ENCODE peak calls at places on chromosomes 5 and 9, in six cellular contexts. D, G, L, B, Z and M are unnamed samples.

GRCh38 chr5:73365301-73365853 is 83.2 kb downstream of the FOXD1 start:
- DNase-seq in Z (no peak), D (no peak), G (no peak), L (peak; percentile 96), B (peak; percentile 86), M (no peak)

GRCh38 chr5:150500905-150501304 is 7.0 kb upstream of the NDST1 start:
- DNase-seq in B (no peak), L (no peak), D (no peak), Z (no peak), G (no peak), M (peak; percentile 87)

GRCh38 chr5:84411832-84412605 is 27.3 kb upstream of the EDIL3 start:
- DNase-seq in L (peak; percentile 49), G (no peak), B (no peak), Z (no peak), D (no peak), M (no peak)

GRCh38 chr9:123756484-123757106 is 173.3 kb downstream of the DENND1A start:
- DNase-seq in L (no peak), D (no peak), Z (no peak), B (no peak), G (no peak), M (no peak)

GRCh38 chr9:87872079-87872624 is 10.5 kb upstream of the SPATA31E1 start:
- DNase-seq in Z (no peak), G (no peak), D (no peak), B (no peak), L (peak; percentile 36), M (no peak)

GRCh38 chr9:129857207-129857606 is 21.9 kb downstream of the USP20 start:
- DNase-seq in Z (no peak), G (no peak), D (no peak), L (no peak), B (no peak), M (no peak)

GRCh38 chr9:103798620-103799019 is 295.5 kb upstream of the SMC2 start:
- DNase-seq in B (peak; percentile 1), L (no peak), Z (no peak), G (no peak), D (no peak), M (peak; percentile 2)

GRCh38 chr9:23621924-23622323 is 204.1 kb downstream of the ELAVL2 start:
- DNase-seq in L (no peak), Z (no peak), B (no peak), G (no peak), D (no peak), M (no peak)

GRCh38 chr5:17374157-17374556 is 123.9 kb upstream of the TAF11L2 start:
- DNase-seq in B (no peak), D (no peak), G (no peak), L (peak; percentile 61), Z (no peak), M (no peak)

GRCh38 chr9:110427497-110428104 is 89.9 kb upstream of the TXNDC8 start:
- DNase-seq in G (peak; percentile 29), L (peak; percentile 28), D (peak; percentile 77), B (peak; percentile 52), Z (peak; percentile 29), M (peak; percentile 74)

GRCh38 chr5:96699186-96699820 is 37.1 kb downstream of the CAST start:
- DNase-seq in B (peak; percentile 59), Z (no peak), L (peak; percentile 49), G (no peak), D (peak; percentile 48), M (peak; percentile 54)

GRCh38 chr9:114504341-114505186 is 709 bp downstream of the WHRN start:
- DNase-seq in B (peak; percentile 65), Z (no peak), G (peak; percentile 55), D (peak; percentile 77), L (peak; percentile 19), M (no peak)

GRCh38 chr9:30258079-30258478 is 2126.4 kb upstream of the ACO1 start:
- DNase-seq in Z (no peak), D (no peak), G (no peak), B (no peak), L (no peak), M (no peak)

GRCh38 chr5:116396700-116397099 is 177.9 kb downstream of the SEMA6A start:
- DNase-seq in L (no peak), B (no peak), Z (no peak), G (no peak), D (no peak), M (no peak)

GRCh38 chr5:97009212-97009898 is 73.5 kb downstream of the LNPEP start:
- DNase-seq in B (peak; percentile 29), Z (no peak), L (no peak), D (no peak), G (no peak), M (no peak)

GRCh38 chr5:32810812-32811211 is 99.7 kb downstream of the NPR3 start:
- DNase-seq in D (no peak), L (peak; percentile 68), B (no peak), Z (no peak), G (no peak), M (peak; percentile 68)

GRCh38 chr9:13806731-13807130 is 507.2 kb downstream of the NFIB start:
- DNase-seq in Z (no peak), D (no peak), L (no peak), G (no peak), B (no peak), M (peak; percentile 50)

GRCh38 chr5:104947061-104947460 is 1384.5 kb upstream of the NUDT12 start:
- DNase-seq in G (no peak), B (no peak), Z (no peak), L (no peak), D (no peak), M (no peak)

GRCh38 chr9:38066167-38066906 is 2.7 kb downstream of the SHB start:
- DNase-seq in D (no peak), Z (no peak), B (no peak), L (no peak), G (no peak), M (no peak)

GRCh38 chr9:94173632-94174031 is 85.5 kb upstream of the ZNF169 start:
- DNase-seq in L (no peak), G (no peak), B (no peak), D (no peak), Z (no peak), M (no peak)

GRCh38 chr5:56123531-56124243 is 109.4 kb downstream of the ANKRD55 start:
- DNase-seq in L (peak; percentile 100), B (peak; percentile 100), D (peak; percentile 57), G (peak; percentile 57), Z (peak; percentile 31), M (peak; percentile 85)

GRCh38 chr9:99796231-99796630 is 25.5 kb upstream of the NR4A3 start:
- DNase-seq in L (no peak), B (no peak), G (no peak), D (no peak), Z (no peak), M (no peak)

GRCh38 chr9:78236511-78236950 is 656 bp downstream of the CEP78 start:
- DNase-seq in B (no peak), L (no peak), D (no peak), G (no peak), Z (no peak), M (no peak)

GRCh38 chr5:146751781-146752401 is 126.7 kb downstream of the PPP2R2B start:
- DNase-seq in Z (no peak), G (no peak), B (no peak), D (no peak), L (no peak), M (no peak)

GRCh38 chr5:30804739-30805313 is 388.7 kb upstream of the CDH6 start:
- DNase-seq in B (no peak), L (peak; percentile 62), D (peak; percentile 34), Z (peak; percentile 2), G (no peak), M (no peak)

GRCh38 chr5:88826959-88827585 is 55.9 kb downstream of the MEF2C start:
- DNase-seq in L (peak; percentile 90), D (peak; percentile 32), B (peak; percentile 44), Z (no peak), G (no peak), M (no peak)

GRCh38 chr5:96051401-96051830 is 89.8 kb upstream of the ELL2 start:
- DNase-seq in L (no peak), B (no peak), Z (no peak), D (no peak), G (no peak), M (no peak)

GRCh38 chr9:75953218-75953617 is 62.7 kb downstream of the PCSK5 start:
- DNase-seq in B (peak; percentile 41), G (no peak), L (no peak), D (no peak), Z (no peak), M (peak; percentile 59)

DNA sequence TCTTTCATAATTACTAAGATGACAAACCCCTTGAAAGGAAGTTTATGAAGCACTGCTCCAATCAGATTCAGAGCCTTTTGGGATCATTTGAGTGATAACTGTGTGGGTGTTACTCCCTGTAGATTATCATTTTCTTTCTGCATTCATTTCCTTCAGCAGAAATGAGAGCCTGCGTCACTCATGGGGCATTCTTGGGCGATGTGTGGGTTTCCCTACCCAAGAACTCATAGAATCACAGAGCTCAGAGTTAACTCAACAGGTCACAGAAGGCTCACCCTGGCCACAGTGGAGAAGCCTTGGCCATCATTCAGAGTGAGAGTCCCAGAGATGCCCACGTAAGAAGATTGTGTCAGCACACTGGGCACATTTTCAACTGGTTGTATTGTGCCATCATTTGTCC is 401.9 kb downstream of the TLE4 start:
- DNase-seq in B (no peak), G (no peak), Z (no peak), L (no peak), D (no peak), M (no peak)
- H4K91ac ChIP-seq in B (no peak overlapping the region), G (no peak overlapping the region), Z (no peak overlapping the region), L (no peak overlapping the region), D (no peak overlapping the region), M (no peak overlapping the region)

DNA sequence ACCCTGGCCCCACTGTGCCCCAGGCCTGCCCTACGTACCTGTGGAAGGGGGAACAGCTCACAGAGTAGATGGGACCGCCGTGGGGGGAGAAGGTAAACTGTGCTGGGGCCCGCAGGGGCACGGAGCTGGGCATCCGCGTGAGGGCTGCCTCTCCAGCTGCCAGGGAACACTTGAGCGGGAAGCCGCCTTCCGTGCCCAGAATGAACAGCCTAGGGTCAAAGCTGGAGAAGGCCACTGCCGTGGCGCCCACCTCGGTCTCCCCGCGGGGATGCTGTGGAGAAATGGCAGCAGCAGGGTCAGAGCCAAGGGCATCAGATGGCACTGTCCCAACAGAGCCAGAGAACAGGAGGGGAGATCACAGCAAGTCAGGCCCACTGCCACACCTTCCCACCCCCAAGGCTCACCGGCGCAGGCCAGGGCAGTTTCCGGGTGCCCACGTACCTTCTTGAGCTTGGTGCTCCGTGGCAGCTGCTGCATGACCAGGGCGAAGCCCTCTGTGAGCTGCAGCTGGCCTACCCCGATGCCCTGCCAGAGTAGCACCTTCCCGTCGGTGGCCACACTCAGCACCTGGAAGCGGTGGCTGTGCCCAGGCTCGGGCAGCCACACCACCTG is 21.9 kb downstream of the DYNC2I2 start:
- DNase-seq in L (no peak), B (no peak), G (no peak), D (no peak), Z (no peak), M (no peak)
- H3K9ac ChIP-seq in L (peak overlapping the region; percentile 30), B (peak overlapping the region; percentile 62), G (no peak overlapping the region), D (no peak overlapping the region), Z (no peak overlapping the region), M (peak overlapping the region; percentile 1)

GRCh38 chr9:137129456-137130175 is 9.3 kb upstream of the GRIN1 start:
- DNase-seq in D (peak; percentile 92), G (peak; percentile 83), B (peak; percentile 94), L (peak; percentile 91), Z (peak; percentile 58), M (peak; percentile 95)
- H4K91ac ChIP-seq in D (no peak overlapping the region), G (peak overlapping the region; percentile 56), B (peak overlapping the region; percentile 84), L (peak overlapping the region; percentile 85), Z (no peak overlapping the region), M (peak overlapping the region; percentile 86)

DNA sequence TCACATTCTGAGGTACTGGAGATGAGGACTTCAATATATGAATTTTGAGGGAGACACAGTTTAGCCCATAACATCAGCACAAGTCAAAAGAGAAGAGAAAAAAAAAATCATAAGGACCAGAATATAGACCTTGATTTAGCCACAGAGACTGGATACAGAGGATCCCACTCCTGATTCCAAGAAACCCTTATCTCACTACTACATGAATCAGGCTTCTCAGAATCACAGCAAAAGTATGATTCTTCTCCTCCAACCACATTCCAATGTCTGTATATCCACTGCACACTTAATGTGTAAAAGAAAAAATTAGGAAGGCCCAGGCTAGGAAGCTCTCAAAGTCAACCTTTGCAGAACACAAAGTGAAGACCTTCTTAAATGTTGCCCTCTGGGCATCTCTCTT is 610.9 kb downstream of the DTWD2 start:
- DNase-seq in Z (no peak), B (no peak), D (no peak), G (no peak), L (no peak), M (no peak)
- H3K9ac ChIP-seq in Z (no peak overlapping the region), B (no peak overlapping the region), D (no peak overlapping the region), G (no peak overlapping the region), L (no peak overlapping the region), M (no peak overlapping the region)